ENCODE peak calls at places on chromosomes 2 and 18, in four cellular contexts. K is GM23248, J is RWPE1, F is NCI-H1105. L is an unnamed sample.
A peak's percentile ranks its signal among the peaks of the same experiment; 100 is the strongest.

GRCh38 chr2:216989335-216990129 is 129.7 kb upstream of the TNP1 start:
- DNase-seq in K (peak; percentile 29), J (no peak), F (no peak), L (no peak)

GRCh38 chr2:176100547-176101140 is 1.0 kb downstream of the HOXD12 start:
- DNase-seq in K (no peak), J (no peak), F (no peak), L (no peak)

GRCh38 chr2:236935656-236936445 is 149.8 kb upstream of the COPS8 start:
- DNase-seq in K (no peak), J (no peak), F (no peak), L (no peak)

GRCh38 chr18:23668731-23669130 is 6.0 kb upstream of the ANKRD29 start:
- DNase-seq in K (peak; percentile 20), J (peak; percentile 40), F (no peak), L (no peak)

GRCh38 chr2:117714761-117715160 is 99.7 kb upstream of the DDX18 start:
- DNase-seq in K (no peak), J (no peak), F (no peak), L (no peak)

GRCh38 chr2:134594399-134594798 is 124.4 kb downstream of the TMEM163 start:
- DNase-seq in K (no peak), J (no peak), F (no peak), L (no peak)

GRCh38 chr2:33126973-33127372 is 180.2 kb downstream of the LTBP1 start:
- DNase-seq in K (peak; percentile 85), J (no peak), F (no peak), L (no peak)

GRCh38 chr2:229050063-229050635 is 220.9 kb downstream of the PID1 start:
- DNase-seq in K (no peak), J (no peak), F (no peak), L (peak; percentile 32)

GRCh38 chr2:7077660-7078278 is 160.6 kb downstream of the RNF144A start:
- DNase-seq in K (peak; percentile 74), J (no peak), F (no peak), L (no peak)

GRCh38 chr18:59634096-59634495 is 63.1 kb downstream of the CCBE1 start:
- DNase-seq in K (peak; percentile 60), J (no peak), F (no peak), L (no peak)

GRCh38 chr2:38619458-38620164 is 16.9 kb upstream of the HNRNPLL start:
- DNase-seq in K (peak; percentile 45), J (no peak), F (no peak), L (no peak)

GRCh38 chr2:18473241-18473841 is 87.1 kb downstream of the RDH14 start:
- DNase-seq in K (peak; percentile 98), J (peak; percentile 4), F (no peak), L (no peak)

GRCh38 chr2:47620717-47621437 is 162.1 kb upstream of the MSH6 start:
- DNase-seq in K (no peak), J (no peak), F (no peak), L (no peak)

GRCh38 chr2:234691226-234691600 is 194.3 kb upstream of the ARL4C start:
- DNase-seq in K (no peak), J (no peak), F (peak; percentile 87), L (no peak)

GRCh38 chr2:85248741-85249524 is 78.9 kb downstream of the TGOLN2 start:
- DNase-seq in K (peak; percentile 90), J (peak; percentile 70), F (no peak), L (no peak)

GRCh38 chr2:949894-950626 is 589 bp upstream of the SNTG2 start:
- DNase-seq in K (peak; percentile 10), J (no peak), F (no peak), L (no peak)

L was measured in NCI-H187.